ENCODE peak calls at places on chromosomes 3 and 15, in five cellular contexts. One of them, this sample, is unnamed.

GRCh38 chr15:47410243-47410642 is 307.1 kb upstream of the SEMA6D start:
- DNase-seq in AG04449: no peak
- DNase-seq in cardiac fibroblast: no peak
- DNase-seq in adrenal gland: no peak
- DNase-seq in upper lobe of right lung: no peak
- DNase-seq in this sample: no peak

GRCh38 chr15:80921736-80922135 is 67.9 kb downstream of the MESD start:
- DNase-seq in upper lobe of right lung: no peak
- DNase-seq in cardiac fibroblast: no peak
- DNase-seq in AG04449: no peak
- DNase-seq in adrenal gland: no peak
- DNase-seq in this sample: no peak

GRCh38 chr3:23172059-23172458 is 31.1 kb upstream of the UBE2E2 start:
- DNase-seq in adrenal gland: no peak
- DNase-seq in cardiac fibroblast: no peak
- DNase-seq in upper lobe of right lung: no peak
- DNase-seq in AG04449: no peak
- DNase-seq in this sample: no peak

GRCh38 chr15:94119215-94119815 is 112.0 kb upstream of the MCTP2 start:
- DNase-seq in adrenal gland: no peak
- DNase-seq in AG04449: no peak
- DNase-seq in upper lobe of right lung: no peak
- DNase-seq in cardiac fibroblast: no peak
- DNase-seq in this sample: no peak

GRCh38 chr15:45157974-45158373 is 28.2 kb downstream of the DUOX1 start:
- DNase-seq in adrenal gland: no peak
- DNase-seq in AG04449: peak
- DNase-seq in cardiac fibroblast: peak
- DNase-seq in upper lobe of right lung: no peak
- DNase-seq in this sample: no peak

GRCh38 chr3:177521305-177521704 is 324.0 kb upstream of the TBL1XR1 start:
- DNase-seq in AG04449: no peak
- DNase-seq in adrenal gland: no peak
- DNase-seq in upper lobe of right lung: peak
- DNase-seq in cardiac fibroblast: no peak
- DNase-seq in this sample: no peak

GRCh38 chr15:75776075-75776443 is 63.4 kb upstream of the CSPG4 start:
- DNase-seq in upper lobe of right lung: no peak
- DNase-seq in AG04449: peak
- DNase-seq in adrenal gland: no peak
- DNase-seq in cardiac fibroblast: peak
- DNase-seq in this sample: no peak

GRCh38 chr3:70824785-70825184 is 512.3 kb upstream of the MDFIC2 start:
- DNase-seq in cardiac fibroblast: peak
- DNase-seq in adrenal gland: no peak
- DNase-seq in upper lobe of right lung: no peak
- DNase-seq in AG04449: peak
- DNase-seq in this sample: no peak

GRCh38 chr15:64525828-64526530 is 65.6 kb downstream of the ZNF609 start:
- DNase-seq in cardiac fibroblast: no peak
- DNase-seq in adrenal gland: no peak
- DNase-seq in upper lobe of right lung: no peak
- DNase-seq in AG04449: no peak
- DNase-seq in this sample: no peak

GRCh38 chr3:98323425-98323824 is 30.2 kb upstream of the OR5K4 start:
- DNase-seq in adrenal gland: no peak
- DNase-seq in upper lobe of right lung: no peak
- DNase-seq in cardiac fibroblast: no peak
- DNase-seq in AG04449: no peak
- DNase-seq in this sample: no peak

GRCh38 chr3:13892304-13892703 is 12.4 kb upstream of the WNT7A start:
- DNase-seq in AG04449: no peak
- DNase-seq in upper lobe of right lung: no peak
- DNase-seq in cardiac fibroblast: no peak
- DNase-seq in adrenal gland: no peak
- DNase-seq in this sample: no peak

GRCh38 chr15:60155661-60156060 is 151.6 kb downstream of the FOXB1 start:
- DNase-seq in AG04449: peak
- DNase-seq in cardiac fibroblast: peak
- DNase-seq in upper lobe of right lung: no peak
- DNase-seq in adrenal gland: no peak
- DNase-seq in this sample: no peak

GRCh38 chr3:65556934-65557577 is 481.7 kb downstream of the MAGI1 start:
- DNase-seq in AG04449: no peak
- DNase-seq in cardiac fibroblast: no peak
- DNase-seq in upper lobe of right lung: no peak
- DNase-seq in adrenal gland: no peak
- DNase-seq in this sample: no peak

GRCh38 chr3:127911421-127911931 is 3.6 kb upstream of the KBTBD12 start:
- DNase-seq in upper lobe of right lung: no peak
- DNase-seq in cardiac fibroblast: peak
- DNase-seq in AG04449: no peak
- DNase-seq in adrenal gland: no peak
- DNase-seq in this sample: no peak

GRCh38 chr3:17605032-17605431 is 137.4 kb downstream of the TBC1D5 start:
- DNase-seq in upper lobe of right lung: no peak
- DNase-seq in AG04449: peak
- DNase-seq in cardiac fibroblast: peak
- DNase-seq in adrenal gland: no peak
- DNase-seq in this sample: peak

GRCh38 chr3:155753038-155753647 is 8.3 kb upstream of the PLCH1 start:
- DNase-seq in upper lobe of right lung: no peak
- DNase-seq in adrenal gland: no peak
- DNase-seq in AG04449: no peak
- DNase-seq in cardiac fibroblast: peak
- DNase-seq in this sample: no peak

GRCh38 chr15:65195542-65196026 is 10.4 kb upstream of the CLPX start:
- DNase-seq in upper lobe of right lung: no peak
- DNase-seq in cardiac fibroblast: no peak
- DNase-seq in AG04449: no peak
- DNase-seq in adrenal gland: no peak
- DNase-seq in this sample: no peak

GRCh38 chr15:45355860-45356259 is 22.5 kb downstream of the GATM start:
- DNase-seq in upper lobe of right lung: no peak
- DNase-seq in adrenal gland: no peak
- DNase-seq in cardiac fibroblast: no peak
- DNase-seq in AG04449: no peak
- DNase-seq in this sample: no peak

GRCh38 chr3:95228416-95228815 is 1165.6 kb downstream of the NSUN3 start:
- DNase-seq in cardiac fibroblast: no peak
- DNase-seq in AG04449: no peak
- DNase-seq in adrenal gland: no peak
- DNase-seq in upper lobe of right lung: no peak
- DNase-seq in this sample: no peak

DNA sequence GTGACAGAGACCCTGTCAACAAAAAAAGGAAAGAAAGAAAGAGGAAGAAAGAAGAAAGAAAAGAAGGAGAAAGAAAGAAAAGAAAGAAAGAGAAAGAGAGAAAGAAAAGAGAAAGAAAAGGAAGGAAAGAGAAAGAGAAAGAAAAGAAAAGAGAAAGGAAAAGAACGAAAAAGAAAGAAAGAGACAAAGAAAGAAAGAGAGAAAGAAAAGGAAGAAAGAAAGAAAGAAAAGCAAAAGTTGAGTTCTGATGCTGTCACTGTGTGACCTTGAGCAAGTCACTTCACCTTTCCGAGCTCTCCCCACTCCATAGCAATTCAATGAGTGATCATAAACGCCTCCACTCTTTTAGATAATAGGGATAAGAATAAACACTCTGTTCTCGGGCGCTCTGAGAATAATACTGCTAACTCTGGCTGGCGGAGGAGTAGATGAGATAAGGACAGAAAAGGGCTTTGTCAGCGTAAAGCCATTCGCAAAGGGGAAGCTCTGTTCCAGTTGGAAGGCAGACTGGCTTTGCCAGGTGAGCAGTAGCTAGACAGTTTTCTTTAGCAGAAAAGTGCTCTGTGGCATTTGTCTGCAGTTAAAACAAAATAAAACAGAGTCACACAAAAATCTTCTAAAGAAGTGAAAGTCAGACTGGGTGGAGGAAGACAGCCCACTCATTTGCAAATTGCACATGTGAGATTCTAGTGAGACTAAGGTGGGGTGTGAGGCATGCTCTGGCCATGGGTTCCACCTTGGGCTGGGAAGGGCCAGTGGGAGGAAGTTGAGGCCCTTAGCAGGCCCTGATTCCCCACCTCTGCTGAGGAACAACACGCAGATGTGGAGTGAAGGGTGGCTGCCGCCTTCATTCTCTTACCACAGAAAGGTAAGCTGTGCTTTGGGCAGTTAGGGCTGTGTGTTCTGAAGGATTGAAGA is 9.6 kb upstream of the FLNB start:
- DNase-seq in upper lobe of right lung: no peak
- DNase-seq in adrenal gland: no peak
- DNase-seq in cardiac fibroblast: peak
- DNase-seq in AG04449: no peak
- DNase-seq in this sample: no peak
- H3K4me3 ChIP-seq in upper lobe of right lung: no peak
- H3K4me3 ChIP-seq in adrenal gland: no peak
- H3K4me3 ChIP-seq in cardiac fibroblast: no peak
- H3K4me3 ChIP-seq in AG04449: no peak
- H3K4me3 ChIP-seq in this sample: no peak

GRCh38 chr3:2096196-2096595 is 2.5 kb upstream of the CNTN4 start:
- DNase-seq in cardiac fibroblast: no peak
- DNase-seq in AG04449: no peak
- DNase-seq in upper lobe of right lung: no peak
- DNase-seq in adrenal gland: no peak
- DNase-seq in this sample: no peak

GRCh38 chr3:2090095-2090494 is 8.6 kb upstream of the CNTN4 start:
- DNase-seq in adrenal gland: no peak
- DNase-seq in AG04449: no peak
- DNase-seq in cardiac fibroblast: no peak
- DNase-seq in upper lobe of right lung: no peak
- DNase-seq in this sample: no peak

GRCh38 chr3:2090512-2090911 is 8.2 kb upstream of the CNTN4 start:
- DNase-seq in cardiac fibroblast: no peak
- DNase-seq in upper lobe of right lung: no peak
- DNase-seq in AG04449: no peak
- DNase-seq in adrenal gland: no peak
- DNase-seq in this sample: no peak

GRCh38 chr3:2094941-2095340 is 3.7 kb upstream of the CNTN4 start:
- DNase-seq in adrenal gland: no peak
- DNase-seq in AG04449: no peak
- DNase-seq in cardiac fibroblast: no peak
- DNase-seq in upper lobe of right lung: no peak
- DNase-seq in this sample: no peak

DNA sequence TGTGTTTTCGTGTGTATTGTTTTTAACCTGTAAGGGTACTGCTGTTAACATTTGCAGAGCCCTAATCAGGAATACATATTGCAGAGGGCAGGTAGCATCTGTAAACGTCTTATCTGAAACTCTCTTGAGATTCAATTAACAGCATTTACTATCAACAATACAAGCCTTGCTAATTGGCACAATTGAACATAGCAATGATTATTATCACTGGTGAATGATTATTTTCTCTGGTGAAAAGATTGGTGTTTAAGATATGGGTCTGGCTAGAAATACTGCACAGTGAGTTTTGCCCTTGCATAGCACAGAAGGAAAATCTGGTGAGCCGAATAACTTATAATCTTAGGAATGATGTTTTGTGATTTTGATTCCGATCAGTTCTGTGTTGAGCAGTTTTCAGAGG is 5.9 kb upstream of the CNTN4 start:
- DNase-seq in upper lobe of right lung: no peak
- DNase-seq in AG04449: no peak
- DNase-seq in adrenal gland: no peak
- DNase-seq in cardiac fibroblast: no peak
- DNase-seq in this sample: no peak
- TF ChIP-seq CTCF in upper lobe of right lung: no peak
- TF ChIP-seq CTCF in AG04449: no peak
- TF ChIP-seq CTCF in adrenal gland: no peak
- TF ChIP-seq CTCF in cardiac fibroblast: no peak
- TF ChIP-seq CTCF in this sample: no peak

GRCh38 chr3:153084431-153084830 is 77.6 kb upstream of the RAP2B start:
- DNase-seq in AG04449: no peak
- DNase-seq in cardiac fibroblast: no peak
- DNase-seq in adrenal gland: no peak
- DNase-seq in upper lobe of right lung: no peak
- DNase-seq in this sample: no peak

GRCh38 chr3:153079386-153079785 is 82.6 kb upstream of the RAP2B start:
- DNase-seq in cardiac fibroblast: no peak
- DNase-seq in AG04449: no peak
- DNase-seq in adrenal gland: no peak
- DNase-seq in upper lobe of right lung: no peak
- DNase-seq in this sample: no peak

GRCh38 chr3:153078826-153079225 is 83.2 kb upstream of the RAP2B start:
- DNase-seq in upper lobe of right lung: no peak
- DNase-seq in adrenal gland: no peak
- DNase-seq in cardiac fibroblast: no peak
- DNase-seq in AG04449: no peak
- DNase-seq in this sample: no peak

GRCh38 chr3:153080778-153081240 is 81.2 kb upstream of the RAP2B start:
- DNase-seq in AG04449: no peak
- DNase-seq in adrenal gland: no peak
- DNase-seq in upper lobe of right lung: no peak
- DNase-seq in cardiac fibroblast: no peak
- DNase-seq in this sample: no peak
- H3K4me3 ChIP-seq in AG04449: no peak
- H3K4me3 ChIP-seq in adrenal gland: no peak
- H3K4me3 ChIP-seq in upper lobe of right lung: no peak
- H3K4me3 ChIP-seq in cardiac fibroblast: no peak
- H3K4me3 ChIP-seq in this sample: no peak

GRCh38 chr3:160754855-160755747 is 930 bp upstream of the PPM1L start:
- DNase-seq in cardiac fibroblast: peak
- DNase-seq in upper lobe of right lung: peak
- DNase-seq in AG04449: peak
- DNase-seq in adrenal gland: peak
- DNase-seq in this sample: peak

GRCh38 chr3:160755776-160756304 is at the start of gene PPM1L:
- DNase-seq in cardiac fibroblast: peak
- DNase-seq in AG04449: no peak
- DNase-seq in upper lobe of right lung: peak
- DNase-seq in adrenal gland: peak
- DNase-seq in this sample: no peak

GRCh38 chr3:160756907-160757623 is 1.0 kb downstream of the PPM1L start:
- DNase-seq in upper lobe of right lung: peak
- DNase-seq in cardiac fibroblast: no peak
- DNase-seq in AG04449: no peak
- DNase-seq in adrenal gland: peak
- DNase-seq in this sample: no peak

GRCh38 chr3:160757624-160758106 is 1.6 kb downstream of the PPM1L start:
- DNase-seq in AG04449: no peak
- DNase-seq in adrenal gland: no peak
- DNase-seq in upper lobe of right lung: no peak
- DNase-seq in cardiac fibroblast: no peak
- DNase-seq in this sample: no peak

DNA sequence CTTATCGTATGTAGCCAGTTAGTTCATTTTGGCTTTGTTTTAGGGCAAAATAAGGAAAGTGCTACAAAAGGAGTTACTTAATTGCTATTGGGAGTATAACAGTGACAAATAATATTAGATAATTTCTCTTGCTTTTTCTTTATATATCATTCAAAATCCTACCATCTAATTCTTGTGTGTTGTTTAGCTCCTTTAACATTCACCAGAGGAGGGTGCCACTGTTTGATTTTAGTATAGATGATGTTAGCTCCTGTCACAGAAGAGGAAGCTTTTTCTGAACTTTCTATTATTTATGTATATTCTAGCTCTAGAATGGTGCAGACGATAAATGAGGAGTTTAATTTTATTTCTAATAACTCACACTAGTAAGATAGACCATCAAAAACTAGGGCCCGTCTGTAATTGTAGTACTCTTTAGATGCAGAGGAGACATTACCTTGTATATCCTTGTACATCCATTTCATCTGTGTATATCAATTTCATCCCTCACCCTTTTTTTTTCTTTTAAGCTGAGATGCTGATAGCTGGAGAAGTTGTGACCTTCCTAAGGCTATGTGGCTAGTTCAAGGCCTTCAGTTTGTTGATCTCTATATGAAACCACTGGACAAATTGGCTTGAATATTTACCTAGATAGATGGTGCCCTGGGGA is 3.0 kb downstream of the PPM1L start:
- DNase-seq in cardiac fibroblast: no peak
- DNase-seq in AG04449: no peak
- DNase-seq in adrenal gland: no peak
- DNase-seq in upper lobe of right lung: no peak
- DNase-seq in this sample: no peak
- TF ChIP-seq CTCF in cardiac fibroblast: no peak
- TF ChIP-seq CTCF in AG04449: no peak
- TF ChIP-seq CTCF in adrenal gland: peak
- TF ChIP-seq CTCF in upper lobe of right lung: no peak
- TF ChIP-seq CTCF in this sample: no peak